ENCODE peak calls at places on chromosomes 1 and 21, in seven cellular contexts. Q is GM06990, K is left ventricle myocardium inferior, F is WERI-Rb-1, W is thoracic aorta, M is NB4, T is spleen. U is an unnamed sample.

GRCh38 chr1:85289207-85289847 is 12.9 kb upstream of the BCL10 start:
- DNase-seq in W (no peak), F (no peak), K (no peak), M (peak), Q (no peak), T (no peak), U (no peak)

GRCh38 chr1:119815361-119815760 is 4.1 kb upstream of the REG4 start:
- DNase-seq in K (no peak), T (no peak), Q (no peak), M (no peak), W (no peak), F (no peak), U (no peak)

GRCh38 chr1:55250399-55251075 is 35.4 kb upstream of the USP24 start:
- DNase-seq in K (no peak), Q (no peak), F (no peak), W (no peak), T (no peak), M (no peak), U (no peak)

GRCh38 chr1:43774359-43774758 is 67.0 kb downstream of the ST3GAL3 start:
- DNase-seq in K (no peak), F (no peak), M (peak), W (no peak), Q (no peak), T (no peak), U (no peak)

GRCh38 chr1:96643519-96643918 is 78.1 kb upstream of the PTBP2 start:
- DNase-seq in T (no peak), Q (no peak), F (no peak), M (no peak), W (no peak), K (no peak), U (no peak)

GRCh38 chr21:16794944-16795343 is 717.9 kb upstream of the CXADR start:
- DNase-seq in F (no peak), K (no peak), W (no peak), M (no peak), Q (no peak), T (no peak), U (no peak)

GRCh38 chr21:31493350-31493880 is 149.4 kb upstream of the TIAM1 start:
- DNase-seq in F (no peak), M (no peak), T (no peak), K (no peak), Q (no peak), W (no peak), U (no peak)

GRCh38 chr1:228066416-228066815 is 16.1 kb upstream of the ARF1 start:
- DNase-seq in M (no peak), W (no peak), F (no peak), K (no peak), T (peak), Q (no peak), U (no peak)

GRCh38 chr1:198686069-198686728 is 47.4 kb downstream of the PTPRC start:
- DNase-seq in T (no peak), M (peak), F (no peak), K (no peak), Q (no peak), W (no peak), U (no peak)

GRCh38 chr1:227792216-227793078 is 23.0 kb upstream of the PRSS38 start:
- DNase-seq in Q (no peak), M (no peak), W (no peak), T (no peak), F (no peak), K (no peak), U (peak)

GRCh38 chr1:80837066-80837465 is 963.7 kb upstream of the ADGRL2 start:
- DNase-seq in M (no peak), K (no peak), T (no peak), Q (no peak), W (no peak), F (no peak), U (no peak)

GRCh38 chr1:80841261-80841660 is 959.5 kb upstream of the ADGRL2 start:
- DNase-seq in W (no peak), T (no peak), K (no peak), Q (no peak), M (no peak), F (no peak), U (no peak)

DNA sequence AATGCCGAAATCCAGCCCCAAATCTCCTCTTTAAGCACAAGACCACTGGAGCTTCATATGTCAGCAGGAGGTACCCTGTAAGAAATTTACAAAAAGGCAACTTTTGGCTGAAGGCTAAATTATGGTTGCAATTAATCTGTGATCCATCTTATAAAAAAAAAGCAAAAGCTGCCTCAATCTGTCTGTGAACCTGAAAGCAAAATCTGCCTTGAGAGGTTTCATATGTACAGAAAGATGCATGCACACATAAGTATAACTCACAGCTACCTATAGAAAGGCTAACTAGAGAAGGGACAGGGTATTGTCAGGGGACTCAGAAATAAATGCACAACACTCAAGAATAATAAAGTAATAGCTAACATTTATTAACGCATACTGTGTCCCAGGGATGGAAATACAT is 964.2 kb upstream of the ADGRL2 start:
- DNase-seq in K (no peak), M (no peak), Q (no peak), F (no peak), W (no peak), T (no peak), U (no peak)
- TF ChIP-seq CTCF in K (no peak), M (no peak), Q (no peak), F (no peak), W (no peak), T (no peak), U (no peak)

GRCh38 chr1:159944623-159945455 is 574 bp downstream of the IGSF9 start:
- DNase-seq in M (no peak), F (peak), W (no peak), K (no peak), T (peak), Q (no peak), U (no peak)

GRCh38 chr1:159946242-159947187 is 1.1 kb upstream of the IGSF9 start:
- DNase-seq in K (no peak), M (no peak), T (peak), F (no peak), W (no peak), Q (no peak), U (no peak)

GRCh38 chr1:159943908-159944622 is 1.3 kb downstream of the IGSF9 start:
- DNase-seq in M (no peak), T (peak), Q (no peak), W (no peak), K (no peak), F (no peak), U (peak)

GRCh38 chr1:159947942-159948341 is 2.5 kb upstream of the IGSF9 start:
- DNase-seq in W (no peak), M (no peak), K (no peak), T (no peak), F (no peak), Q (no peak), U (no peak)

DNA sequence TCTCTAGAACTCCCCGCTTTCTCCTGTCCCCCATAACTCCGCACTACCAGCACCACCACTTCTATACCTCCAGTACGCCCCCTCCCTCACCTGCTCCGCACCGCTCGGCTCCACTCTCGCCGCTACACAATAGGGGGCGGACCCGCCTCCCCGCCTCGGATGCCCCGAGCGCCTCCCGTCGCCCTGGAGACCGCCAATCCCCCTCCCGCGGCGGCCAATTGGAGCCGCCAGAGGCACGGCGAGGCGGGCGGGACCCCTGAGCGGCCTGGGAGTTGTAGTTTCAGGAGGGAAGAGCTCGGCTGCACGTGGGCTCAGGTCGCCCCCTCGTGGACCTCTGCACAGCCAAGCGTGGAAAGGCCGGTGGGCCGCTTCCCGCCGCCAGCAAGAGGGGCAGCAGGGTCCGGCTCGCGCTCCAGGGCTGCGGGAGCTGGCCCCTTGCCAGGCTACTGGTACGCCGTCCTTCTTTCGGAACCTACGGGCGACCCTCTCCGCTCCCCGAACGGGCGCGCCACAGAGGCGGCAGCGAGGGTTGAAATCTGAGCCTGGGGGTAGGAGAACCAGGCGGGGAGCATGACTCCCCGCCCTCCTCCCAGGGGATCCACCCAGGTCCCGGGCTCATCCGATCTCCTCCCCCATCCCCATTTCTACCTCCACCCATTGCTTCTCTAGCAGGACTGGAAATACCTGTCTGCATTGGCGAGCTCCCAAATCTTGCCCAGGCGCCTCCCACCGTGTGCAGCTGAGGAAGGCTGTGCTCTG is at the start of gene IGSF9:
- DNase-seq in T (peak), M (no peak), F (peak), Q (peak), W (no peak), K (peak), U (peak)
- TF ChIP-seq CTCF in T (peak), M (no peak), F (peak), Q (peak), W (peak), K (peak), U (peak)

GRCh38 chr1:17664322-17664721 is 90.8 kb upstream of the ACTL8 start:
- DNase-seq in K (no peak), M (no peak), T (no peak), Q (no peak), W (no peak), F (no peak), U (no peak)
- TF ChIP-seq CTCF in K (no peak), M (no peak), T (no peak), Q (no peak), W (no peak), F (peak), U (no peak)

DNA sequence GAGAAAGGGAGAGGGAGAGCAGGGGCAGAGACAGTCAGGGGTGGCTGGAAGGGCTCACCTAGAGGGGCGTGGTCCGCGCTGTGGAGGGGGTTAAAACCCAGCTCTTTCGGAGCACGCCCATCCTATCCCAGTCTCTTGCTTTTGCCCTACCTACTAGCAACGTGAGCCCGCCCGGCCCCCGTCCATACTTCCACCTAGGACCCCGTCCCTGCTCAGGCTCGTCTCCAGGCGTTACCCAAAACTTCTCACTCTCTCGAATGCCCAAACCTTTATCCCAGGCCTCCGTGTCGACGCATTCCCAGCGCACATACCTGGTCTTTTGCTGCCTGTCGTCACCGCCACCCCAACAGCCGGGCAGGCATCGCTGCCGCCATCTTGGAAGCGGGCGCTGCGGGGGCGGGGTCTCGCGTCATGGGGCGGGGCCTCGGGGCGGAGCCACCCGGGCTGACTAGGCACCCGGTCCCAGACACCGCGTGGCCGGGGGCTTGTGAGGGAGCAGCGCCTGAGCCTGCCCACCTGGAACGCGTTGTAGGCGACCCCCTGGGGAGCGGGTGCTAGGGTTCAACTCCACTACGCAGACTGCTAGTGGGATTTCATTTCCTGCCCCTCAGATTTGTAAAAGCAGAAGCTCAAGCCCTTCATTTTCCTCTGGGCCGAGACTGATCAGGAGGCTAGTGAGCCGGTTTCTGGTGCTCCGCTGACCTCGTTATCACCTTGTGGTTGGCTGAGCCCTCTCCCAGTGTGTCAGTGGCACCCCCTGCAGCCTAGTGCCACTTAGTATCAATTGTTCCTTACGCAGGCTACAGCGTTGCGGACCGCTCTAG is at the start of gene B4GALT3:
- DNase-seq in W (peak), F (peak), Q (peak), T (peak), M (peak), K (peak), U (peak)
- TF ChIP-seq CTCF in W (no peak), F (peak), Q (no peak), T (no peak), M (peak), K (peak), U (no peak)